ENCODE peak calls at places on chromosomes 11 and 22, in nine cellular contexts. One of them, this sample, is unnamed.

GRCh38 chr11:65021003-65021402 is 6.2 kb upstream of the SNX15 start:
- DNase-seq in PC-3: no peak
- DNase-seq in AG09309: no peak
- DNase-seq in fibroblast of the aortic adventitia: no peak
- DNase-seq in tibial nerve: no peak
- DNase-seq in HCT116: no peak
- DNase-seq in upper lobe of right lung: no peak
- DNase-seq in fibroblast of lung: no peak
- DNase-seq in right atrium auricular region: no peak
- DNase-seq in this sample: no peak

GRCh38 chr22:39994566-39995345 is at the start of gene FAM83F:
- DNase-seq in upper lobe of right lung: no peak
- DNase-seq in right atrium auricular region: no peak
- DNase-seq in tibial nerve: no peak
- DNase-seq in fibroblast of the aortic adventitia: no peak
- DNase-seq in AG09309: no peak
- DNase-seq in HCT116: peak
- DNase-seq in fibroblast of lung: no peak
- DNase-seq in PC-3: peak
- DNase-seq in this sample: no peak

GRCh38 chr11:35623708-35624168 is 5.5 kb downstream of the FJX1 start:
- DNase-seq in upper lobe of right lung: no peak
- DNase-seq in AG09309: peak
- DNase-seq in right atrium auricular region: no peak
- DNase-seq in fibroblast of lung: peak
- DNase-seq in PC-3: peak
- DNase-seq in fibroblast of the aortic adventitia: peak
- DNase-seq in HCT116: no peak
- DNase-seq in tibial nerve: no peak
- DNase-seq in this sample: peak

GRCh38 chr11:32935462-32936029 is 42.9 kb downstream of the QSER1 start:
- DNase-seq in right atrium auricular region: no peak
- DNase-seq in HCT116: no peak
- DNase-seq in AG09309: no peak
- DNase-seq in fibroblast of lung: no peak
- DNase-seq in tibial nerve: no peak
- DNase-seq in upper lobe of right lung: no peak
- DNase-seq in PC-3: no peak
- DNase-seq in fibroblast of the aortic adventitia: peak
- DNase-seq in this sample: no peak

GRCh38 chr11:47863893-47864430 is 15.8 kb upstream of the NUP160 start:
- DNase-seq in right atrium auricular region: no peak
- DNase-seq in tibial nerve: no peak
- DNase-seq in fibroblast of the aortic adventitia: no peak
- DNase-seq in fibroblast of lung: no peak
- DNase-seq in AG09309: no peak
- DNase-seq in HCT116: no peak
- DNase-seq in PC-3: no peak
- DNase-seq in upper lobe of right lung: no peak
- DNase-seq in this sample: no peak

GRCh38 chr11:76770642-76771445 is 12.3 kb upstream of the TSKU start:
- DNase-seq in upper lobe of right lung: no peak
- DNase-seq in fibroblast of the aortic adventitia: peak
- DNase-seq in tibial nerve: peak
- DNase-seq in right atrium auricular region: peak
- DNase-seq in AG09309: peak
- DNase-seq in HCT116: no peak
- DNase-seq in PC-3: peak
- DNase-seq in fibroblast of lung: peak
- DNase-seq in this sample: peak

GRCh38 chr11:12458042-12458441 is 80.7 kb downstream of the PARVA start:
- DNase-seq in upper lobe of right lung: no peak
- DNase-seq in fibroblast of the aortic adventitia: no peak
- DNase-seq in HCT116: no peak
- DNase-seq in AG09309: no peak
- DNase-seq in PC-3: no peak
- DNase-seq in fibroblast of lung: no peak
- DNase-seq in right atrium auricular region: no peak
- DNase-seq in tibial nerve: no peak
- DNase-seq in this sample: no peak

GRCh38 chr22:48592931-48593330 is 1234.7 kb downstream of the BRD1 start:
- DNase-seq in AG09309: no peak
- DNase-seq in HCT116: no peak
- DNase-seq in tibial nerve: no peak
- DNase-seq in fibroblast of lung: no peak
- DNase-seq in fibroblast of the aortic adventitia: no peak
- DNase-seq in upper lobe of right lung: no peak
- DNase-seq in right atrium auricular region: no peak
- DNase-seq in PC-3: no peak
- DNase-seq in this sample: no peak

GRCh38 chr11:103888541-103888951 is 147.9 kb upstream of the DDI1 start:
- DNase-seq in right atrium auricular region: no peak
- DNase-seq in upper lobe of right lung: no peak
- DNase-seq in tibial nerve: no peak
- DNase-seq in AG09309: no peak
- DNase-seq in fibroblast of the aortic adventitia: no peak
- DNase-seq in fibroblast of lung: peak
- DNase-seq in PC-3: peak
- DNase-seq in HCT116: no peak
- DNase-seq in this sample: no peak

GRCh38 chr11:75328426-75329277 is 22.8 kb downstream of the ARRB1 start:
- DNase-seq in fibroblast of the aortic adventitia: peak
- DNase-seq in upper lobe of right lung: peak
- DNase-seq in PC-3: peak
- DNase-seq in HCT116: peak
- DNase-seq in AG09309: no peak
- DNase-seq in fibroblast of lung: peak
- DNase-seq in right atrium auricular region: peak
- DNase-seq in tibial nerve: peak
- DNase-seq in this sample: peak

GRCh38 chr11:3167143-3168119 is 2.3 kb upstream of the OSBPL5 start:
- DNase-seq in fibroblast of lung: no peak
- DNase-seq in upper lobe of right lung: peak
- DNase-seq in fibroblast of the aortic adventitia: no peak
- DNase-seq in HCT116: no peak
- DNase-seq in PC-3: no peak
- DNase-seq in AG09309: no peak
- DNase-seq in right atrium auricular region: no peak
- DNase-seq in tibial nerve: peak
- DNase-seq in this sample: no peak

GRCh38 chr11:45929486-45930030 is 7.1 kb downstream of the LARGE2 start:
- DNase-seq in HCT116: no peak
- DNase-seq in AG09309: no peak
- DNase-seq in upper lobe of right lung: peak
- DNase-seq in PC-3: no peak
- DNase-seq in tibial nerve: no peak
- DNase-seq in fibroblast of lung: no peak
- DNase-seq in right atrium auricular region: no peak
- DNase-seq in fibroblast of the aortic adventitia: no peak
- DNase-seq in this sample: no peak

GRCh38 chr11:6962673-6963072 is 36.4 kb downstream of the ZNF215 start:
- DNase-seq in AG09309: no peak
- DNase-seq in upper lobe of right lung: no peak
- DNase-seq in fibroblast of the aortic adventitia: peak
- DNase-seq in right atrium auricular region: no peak
- DNase-seq in fibroblast of lung: no peak
- DNase-seq in tibial nerve: no peak
- DNase-seq in HCT116: no peak
- DNase-seq in PC-3: no peak
- DNase-seq in this sample: no peak

GRCh38 chr11:95764267-95764898 is 25.2 kb downstream of the FAM76B start:
- DNase-seq in AG09309: peak
- DNase-seq in right atrium auricular region: no peak
- DNase-seq in fibroblast of the aortic adventitia: peak
- DNase-seq in tibial nerve: no peak
- DNase-seq in PC-3: peak
- DNase-seq in HCT116: peak
- DNase-seq in upper lobe of right lung: no peak
- DNase-seq in fibroblast of lung: peak
- DNase-seq in this sample: peak

GRCh38 chr11:102757823-102758549 is 22.4 kb downstream of the MMP10 start:
- DNase-seq in upper lobe of right lung: no peak
- DNase-seq in fibroblast of the aortic adventitia: peak
- DNase-seq in tibial nerve: no peak
- DNase-seq in PC-3: peak
- DNase-seq in HCT116: no peak
- DNase-seq in fibroblast of lung: peak
- DNase-seq in right atrium auricular region: no peak
- DNase-seq in AG09309: peak
- DNase-seq in this sample: peak

GRCh38 chr11:61129608-61130523 is 27.6 kb downstream of the CD5 start:
- DNase-seq in fibroblast of lung: peak
- DNase-seq in fibroblast of the aortic adventitia: peak
- DNase-seq in AG09309: peak
- DNase-seq in tibial nerve: peak
- DNase-seq in PC-3: peak
- DNase-seq in upper lobe of right lung: peak
- DNase-seq in HCT116: peak
- DNase-seq in right atrium auricular region: peak
- DNase-seq in this sample: peak
- H3K4me3 ChIP-seq in fibroblast of lung: no peak
- H3K4me3 ChIP-seq in fibroblast of the aortic adventitia: peak
- H3K4me3 ChIP-seq in AG09309: no peak
- H3K4me3 ChIP-seq in tibial nerve: no peak
- H3K4me3 ChIP-seq in PC-3: peak
- H3K4me3 ChIP-seq in upper lobe of right lung: no peak
- H3K4me3 ChIP-seq in HCT116: peak
- H3K4me3 ChIP-seq in right atrium auricular region: no peak
- H3K4me3 ChIP-seq in this sample: no peak

GRCh38 chr11:85279267-85279666 is 347.9 kb downstream of the DLG2 start:
- DNase-seq in tibial nerve: no peak
- DNase-seq in PC-3: no peak
- DNase-seq in right atrium auricular region: no peak
- DNase-seq in fibroblast of the aortic adventitia: no peak
- DNase-seq in HCT116: no peak
- DNase-seq in AG09309: no peak
- DNase-seq in upper lobe of right lung: no peak
- DNase-seq in fibroblast of lung: no peak
- DNase-seq in this sample: no peak
- TF ChIP-seq CTCF in tibial nerve: no peak
- TF ChIP-seq CTCF in PC-3: no peak
- TF ChIP-seq CTCF in right atrium auricular region: no peak
- TF ChIP-seq CTCF in fibroblast of the aortic adventitia: no peak
- TF ChIP-seq CTCF in HCT116: no peak
- TF ChIP-seq CTCF in AG09309: no peak
- TF ChIP-seq CTCF in upper lobe of right lung: no peak
- TF ChIP-seq CTCF in fibroblast of lung: no peak
- TF ChIP-seq CTCF in this sample: no peak

GRCh38 chr11:133507185-133507584 is 25.1 kb downstream of the OPCML start:
- DNase-seq in tibial nerve: no peak
- DNase-seq in AG09309: no peak
- DNase-seq in fibroblast of the aortic adventitia: no peak
- DNase-seq in PC-3: no peak
- DNase-seq in fibroblast of lung: no peak
- DNase-seq in right atrium auricular region: no peak
- DNase-seq in HCT116: no peak
- DNase-seq in upper lobe of right lung: no peak
- DNase-seq in this sample: no peak

GRCh38 chr11:133506551-133507094 is 25.7 kb downstream of the OPCML start:
- DNase-seq in PC-3: no peak
- DNase-seq in fibroblast of lung: no peak
- DNase-seq in upper lobe of right lung: no peak
- DNase-seq in AG09309: no peak
- DNase-seq in right atrium auricular region: no peak
- DNase-seq in tibial nerve: no peak
- DNase-seq in HCT116: no peak
- DNase-seq in fibroblast of the aortic adventitia: no peak
- DNase-seq in this sample: no peak

GRCh38 chr11:133508448-133508847 is 23.9 kb downstream of the OPCML start:
- DNase-seq in fibroblast of the aortic adventitia: no peak
- DNase-seq in HCT116: no peak
- DNase-seq in tibial nerve: no peak
- DNase-seq in PC-3: no peak
- DNase-seq in upper lobe of right lung: no peak
- DNase-seq in right atrium auricular region: no peak
- DNase-seq in fibroblast of lung: no peak
- DNase-seq in AG09309: no peak
- DNase-seq in this sample: no peak

GRCh38 chr11:133506023-133506422 is 26.3 kb downstream of the OPCML start:
- DNase-seq in tibial nerve: no peak
- DNase-seq in right atrium auricular region: no peak
- DNase-seq in upper lobe of right lung: no peak
- DNase-seq in AG09309: no peak
- DNase-seq in fibroblast of lung: no peak
- DNase-seq in PC-3: no peak
- DNase-seq in HCT116: no peak
- DNase-seq in fibroblast of the aortic adventitia: no peak
- DNase-seq in this sample: no peak

GRCh38 chr11:133509924-133510697 is 22.2 kb downstream of the OPCML start:
- DNase-seq in right atrium auricular region: no peak
- DNase-seq in upper lobe of right lung: no peak
- DNase-seq in fibroblast of the aortic adventitia: no peak
- DNase-seq in PC-3: no peak
- DNase-seq in fibroblast of lung: no peak
- DNase-seq in tibial nerve: no peak
- DNase-seq in HCT116: no peak
- DNase-seq in AG09309: no peak
- DNase-seq in this sample: no peak
- H3K4me3 ChIP-seq in right atrium auricular region: no peak
- H3K4me3 ChIP-seq in upper lobe of right lung: no peak
- H3K4me3 ChIP-seq in fibroblast of the aortic adventitia: no peak
- H3K4me3 ChIP-seq in PC-3: no peak
- H3K4me3 ChIP-seq in fibroblast of lung: no peak
- H3K4me3 ChIP-seq in tibial nerve: no peak
- H3K4me3 ChIP-seq in HCT116: no peak
- H3K4me3 ChIP-seq in AG09309: no peak
- H3K4me3 ChIP-seq in this sample: no peak

DNA sequence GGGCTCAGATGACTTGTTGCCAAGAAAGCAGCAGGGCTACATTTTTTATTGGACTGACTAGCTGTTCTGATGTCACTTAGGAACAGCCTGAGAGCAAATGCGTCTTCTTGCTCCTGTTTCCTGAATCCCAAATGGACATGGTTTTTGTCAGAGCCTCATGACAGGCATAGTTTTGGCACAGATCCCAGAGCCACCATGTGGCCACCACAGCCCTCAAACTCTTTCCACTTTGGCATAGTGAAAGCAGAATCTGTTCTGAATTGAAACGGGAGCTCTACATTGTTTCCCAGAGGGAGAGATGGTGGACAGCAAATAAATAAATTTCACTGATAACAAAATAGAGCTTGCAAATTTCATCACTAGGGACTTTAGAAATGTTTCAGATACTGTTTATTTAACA is 222.2 kb downstream of the C11orf87 start:
- DNase-seq in PC-3: peak
- DNase-seq in right atrium auricular region: no peak
- DNase-seq in fibroblast of lung: peak
- DNase-seq in AG09309: no peak
- DNase-seq in tibial nerve: no peak
- DNase-seq in upper lobe of right lung: no peak
- DNase-seq in fibroblast of the aortic adventitia: peak
- DNase-seq in HCT116: no peak
- DNase-seq in this sample: peak
- TF ChIP-seq CTCF in PC-3: no peak
- TF ChIP-seq CTCF in right atrium auricular region: no peak
- TF ChIP-seq CTCF in fibroblast of lung: no peak
- TF ChIP-seq CTCF in AG09309: no peak
- TF ChIP-seq CTCF in tibial nerve: no peak
- TF ChIP-seq CTCF in upper lobe of right lung: no peak
- TF ChIP-seq CTCF in fibroblast of the aortic adventitia: no peak
- TF ChIP-seq CTCF in HCT116: no peak
- TF ChIP-seq CTCF in this sample: no peak